ENCODE peak calls at places on chromosomes 16 and 17, in four cellular contexts. W is tibial artery, E is ovary, S is upper lobe of right lung. V is an unnamed sample. For H3K27me3, the result is how much of the 10 kb centered on the place peaks cover.

GRCh38 chr16:7013990-7014389 is 318.7 kb upstream of the RBFOX1 start:
- DNase-seq in W (no peak), E (no peak), S (no peak), V (no peak)

GRCh38 chr17:72640415-72641165 is 451.9 kb downstream of the SLC39A11 start:
- DNase-seq in W (no peak), E (no peak), S (peak), V (no peak)

GRCh38 chr17:78745407-78746088 is 36.5 kb downstream of the CYTH1 start:
- DNase-seq in W (no peak), E (no peak), S (no peak), V (no peak)

GRCh38 chr16:23148166-23148512 is 1.1 kb downstream of the USP31 start:
- DNase-seq in W (no peak), E (no peak), S (no peak), V (no peak)

GRCh38 chr17:52136173-52136572 is 22.3 kb downstream of the CA10 start:
- DNase-seq in W (no peak), E (no peak), S (no peak), V (no peak)

GRCh38 chr17:50183439-50184001 is 17.7 kb downstream of the SGCA start:
- DNase-seq in W (no peak), E (no peak), S (no peak), V (peak)

GRCh38 chr17:72528683-72529082 is 407.9 kb downstream of the SOX9 start:
- DNase-seq in W (no peak), E (no peak), S (no peak), V (no peak)

GRCh38 chr17:73341350-73342056 is 29.7 kb upstream of the CDC42EP4 start:
- DNase-seq in W (no peak), E (no peak), S (no peak), V (no peak)

GRCh38 chr17:50772251-50772650 is 4.9 kb upstream of the ANKRD40CL start:
- DNase-seq in W (no peak), E (no peak), S (no peak), V (no peak)

GRCh38 chr17:82863941-82864720 is 24.3 kb upstream of the ZNF750 start:
- DNase-seq in W (no peak), E (no peak), S (no peak), V (peak)

GRCh38 chr17:16361874-16362273 is 8.6 kb upstream of the CENPV start:
- DNase-seq in W (no peak), E (no peak), S (peak), V (no peak)

GRCh38 chr17:55466671-55467070 is 44.6 kb downstream of the SMIM36 start:
- DNase-seq in W (no peak), E (no peak), S (no peak), V (no peak)

GRCh38 chr16:84513111-84514065 is 8.9 kb upstream of the MEAK7 start:
- DNase-seq in W (peak), E (peak), S (peak), V (no peak)

GRCh38 chr17:77129568-77130301 is 11.0 kb upstream of the SEC14L1 start:
- DNase-seq in W (no peak), E (no peak), S (no peak), V (no peak)

GRCh38 chr17:43479948-43480347 is 3.8 kb upstream of the DHX8 start:
- DNase-seq in W (no peak), E (no peak), S (no peak), V (no peak)

GRCh38 chr16:14283786-14284185 is 212.7 kb downstream of the MRTFB start:
- DNase-seq in W (no peak), E (no peak), S (no peak), V (no peak)

GRCh38 chr16:68645494-68646388 is 631 bp downstream of the CDH3 start:
- DNase-seq in W (no peak), E (peak), S (peak), V (peak)

GRCh38 chr16:80065565-80065964 is 465.0 kb upstream of the MAF start:
- DNase-seq in W (no peak), E (no peak), S (no peak), V (no peak)

GRCh38 chr17:61201211-61201610 is 198.4 kb upstream of the TBX2 start:
- DNase-seq in W (no peak), E (no peak), S (no peak), V (no peak)

DNA sequence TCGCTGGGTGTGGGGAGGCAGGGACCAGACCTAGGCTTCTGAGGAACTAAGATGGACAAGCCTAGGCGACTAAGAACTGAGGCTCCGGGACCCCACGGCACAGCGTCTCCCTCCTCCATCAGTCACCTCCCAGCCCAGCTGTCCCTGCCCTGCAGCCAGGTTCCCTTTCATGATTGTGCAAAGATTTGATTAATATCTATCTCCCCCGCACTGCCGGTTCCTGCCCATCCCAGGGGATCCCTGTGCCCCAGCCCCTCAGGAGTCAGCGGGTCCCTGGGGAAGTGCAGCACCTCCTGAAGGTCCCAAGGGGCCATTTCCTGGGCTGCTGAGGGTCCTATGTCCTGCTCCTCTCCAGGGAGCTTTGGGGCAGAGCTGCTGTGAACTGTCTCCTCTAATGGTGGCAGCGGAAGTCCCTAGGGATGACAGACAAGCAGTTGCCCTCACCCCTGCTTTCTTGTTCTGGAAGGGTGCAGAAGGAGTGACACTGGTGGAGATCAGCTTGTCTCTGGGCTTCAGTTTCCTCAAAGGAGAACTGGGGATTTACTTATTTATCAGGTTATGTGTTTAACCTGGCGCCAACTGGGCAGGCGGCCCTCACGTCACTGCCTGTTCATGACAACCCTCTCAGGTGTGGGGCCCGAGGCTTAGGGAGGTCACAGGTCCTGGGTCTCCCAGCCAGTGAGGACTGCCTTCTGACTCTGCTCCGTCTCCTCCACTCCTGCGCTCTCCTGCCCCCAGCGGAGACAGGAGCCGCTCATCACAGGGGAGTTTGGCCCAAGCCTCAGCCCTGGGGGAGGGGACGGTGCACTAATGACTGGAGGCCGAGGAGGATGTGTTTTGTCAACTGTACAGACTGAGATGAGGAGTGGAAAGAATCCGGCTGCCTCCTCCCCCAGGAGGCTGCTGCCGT is 1.9 kb upstream of the C16orf74 start:
- DNase-seq in W (no peak), E (peak), S (no peak), V (no peak)
- H3K4me3 ChIP-seq in W (no peak), E (no peak), S (no peak), V (no peak)

GRCh38 chr17:2057130-2057713 is 2.3 kb downstream of the HIC1 start:
- DNase-seq in W (no peak), E (no peak), S (no peak), V (peak)
- H3K27me3 ChIP-seq in W (under half), E (under half), S (under half), V (under half)

GRCh38 chr17:34580685-34581445 is 1.5 kb downstream of the TMEM132E start:
- DNase-seq in W (no peak), E (no peak), S (peak), V (no peak)
- TF ChIP-seq CTCF in W (no peak), E (no peak), S (no peak), V (no peak)

GRCh38 chr16:89444151-89444723 is 46.1 kb downstream of the ANKRD11 start:
- DNase-seq in W (no peak), E (no peak), S (no peak), V (no peak)

GRCh38 chr16:89445166-89445565 is 45.2 kb downstream of the ANKRD11 start:
- DNase-seq in W (no peak), E (no peak), S (no peak), V (no peak)

GRCh38 chr16:89442990-89443726 is 47.2 kb downstream of the ANKRD11 start:
- DNase-seq in W (no peak), E (peak), S (no peak), V (no peak)

GRCh38 chr16:89442588-89442987 is 47.8 kb downstream of the ANKRD11 start:
- DNase-seq in W (no peak), E (no peak), S (no peak), V (no peak)

GRCh38 chr16:89443727-89444084 is 46.7 kb downstream of the ANKRD11 start:
- DNase-seq in W (no peak), E (no peak), S (no peak), V (no peak)
- H3K4me3 ChIP-seq in W (no peak), E (no peak), S (no peak), V (no peak)

DNA sequence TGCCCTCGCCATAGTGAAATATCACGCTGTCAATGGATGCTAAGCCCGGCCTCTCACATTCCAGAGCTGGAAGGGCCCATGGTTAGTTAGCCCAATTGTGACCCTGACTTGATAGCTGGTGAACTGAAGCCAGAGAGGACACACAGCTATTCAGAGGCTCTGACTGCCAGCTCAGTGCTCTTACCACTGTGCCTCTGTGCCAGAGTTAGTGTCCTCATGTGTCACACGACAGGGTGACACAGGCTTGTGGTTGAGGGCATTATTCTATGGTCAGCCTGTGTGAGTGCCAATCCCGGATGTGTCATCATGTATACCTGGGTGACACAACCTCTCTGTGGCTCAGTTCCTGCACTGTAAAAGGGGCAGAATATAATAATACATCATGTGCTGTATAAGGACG is 2.5 kb upstream of the MT1X start:
- DNase-seq in W (no peak), E (no peak), S (no peak), V (no peak)
- H3K27me3 ChIP-seq in W (under half), E (under half), S (under half), V (under half)

DNA sequence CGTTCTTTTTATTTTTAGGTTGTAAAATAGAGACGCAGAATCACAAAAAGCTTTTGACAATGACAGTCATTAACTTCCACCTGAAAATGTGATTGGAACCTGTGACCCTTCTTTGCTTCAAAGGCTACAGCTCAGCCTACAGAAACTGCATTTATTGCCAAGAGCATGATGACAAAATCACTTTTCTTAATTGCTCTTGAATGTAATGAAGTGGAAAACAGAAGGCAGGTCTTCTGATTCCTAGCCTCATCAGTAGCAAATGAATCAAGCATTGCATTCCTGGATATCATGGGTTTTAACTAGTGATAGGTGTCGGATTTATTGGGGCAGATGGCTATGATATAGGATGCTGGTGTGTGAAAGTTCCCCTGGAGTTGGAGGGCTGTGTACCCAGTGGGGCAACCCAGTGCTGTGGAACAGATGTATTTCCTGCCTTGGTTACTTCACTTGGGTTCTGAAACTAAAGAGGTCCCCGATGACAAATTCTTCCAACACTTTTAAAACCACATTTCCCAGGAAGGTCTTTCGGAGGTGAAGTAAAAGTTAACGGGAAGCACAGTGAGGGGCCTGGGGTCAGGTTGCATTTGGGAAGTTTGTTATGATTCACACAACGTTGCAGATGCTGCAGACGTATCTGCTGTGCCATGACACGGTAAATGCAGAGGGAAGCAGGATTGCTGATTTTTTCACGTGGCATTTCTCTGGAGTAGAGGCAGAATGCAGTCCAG is 127.5 kb downstream of the HS3ST3A1 start:
- DNase-seq in W (no peak), E (no peak), S (no peak), V (no peak)
- TF ChIP-seq CTCF in W (no peak), E (no peak), S (no peak), V (no peak)

GRCh38 chr17:11122908-11123307 is 118.1 kb upstream of the SHISA6 start:
- DNase-seq in W (no peak), E (peak), S (no peak), V (no peak)
- H3K4me3 ChIP-seq in W (no peak), E (no peak), S (no peak), V (no peak)

GRCh38 chr16:762595-763268 is 2.2 kb downstream of the MSLN start:
- DNase-seq in W (no peak), E (no peak), S (peak), V (no peak)
- H3K27me3 ChIP-seq in W (under half), E (under half), S (under half), V (under half)

DNA sequence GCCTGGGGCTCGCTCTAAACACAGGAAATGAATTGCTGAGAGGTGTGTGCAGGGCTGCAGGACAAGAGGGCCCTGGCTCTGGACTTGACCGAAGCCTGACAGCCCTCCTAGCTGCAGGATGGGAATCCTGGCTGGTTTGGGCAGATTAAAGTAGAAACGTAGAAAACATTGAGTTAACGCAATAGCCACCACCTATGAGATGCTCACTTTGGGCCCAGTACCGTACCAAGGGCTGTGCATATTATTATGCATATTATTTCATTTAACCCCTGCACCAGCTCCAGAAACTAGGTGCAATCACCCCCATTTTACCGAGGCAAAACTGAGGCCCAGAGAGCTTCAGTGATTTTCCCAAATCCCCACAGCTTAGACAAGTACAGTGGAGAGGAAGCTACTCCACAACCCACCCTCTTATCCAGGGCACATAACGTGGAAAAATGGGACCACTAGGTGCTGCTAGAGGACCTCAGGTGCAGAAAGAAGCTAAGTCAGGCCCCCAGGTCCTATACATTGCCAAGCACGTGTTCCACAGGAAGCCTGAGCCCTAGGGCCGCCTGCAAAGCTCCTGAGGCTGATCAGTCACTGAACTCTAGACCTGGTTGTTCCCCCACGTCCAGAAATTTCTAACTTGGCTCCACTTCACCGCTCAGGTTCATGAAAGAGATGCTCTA is 79.2 kb downstream of the MYH11 start:
- DNase-seq in W (no peak), E (no peak), S (no peak), V (no peak)
- TF ChIP-seq CTCF in W (no peak), E (no peak), S (no peak), V (no peak)

DNA sequence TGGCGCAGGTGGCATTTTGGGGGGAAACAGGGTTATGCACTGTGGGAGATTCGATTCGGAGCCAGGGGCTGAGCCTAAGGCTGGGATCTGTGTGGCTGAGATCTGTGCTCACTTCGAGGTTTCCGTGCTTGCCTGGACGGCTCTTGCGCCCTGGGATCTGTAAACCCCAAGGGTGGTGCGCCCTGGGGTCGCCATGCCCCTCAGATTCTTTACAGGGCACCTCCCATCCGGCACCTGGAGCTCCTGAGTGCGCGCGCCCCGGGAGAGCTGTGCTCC is 377 bp downstream of the SLC13A5 start:
- DNase-seq in W (no peak), E (no peak), S (no peak), V (no peak)
- H3K4me3 ChIP-seq in W (no peak), E (no peak), S (no peak), V (peak)